ENCODE peak calls at places on chromosomes 12 and 14, in six cellular contexts. One of them, this sample, is unnamed.

GRCh38 chr12:93149228-93149627 is 220.1 kb upstream of the EEA1 start:
- DNase-seq in GM12878: no peak
- DNase-seq in K562: peak
- DNase-seq in HepG2: no peak
- DNase-seq in A549: no peak
- DNase-seq in endothelial cell of umbilical vein: no peak
- DNase-seq in this sample: no peak

GRCh38 chr14:21536395-21537087 is 10.4 kb upstream of the SALL2 start:
- DNase-seq in endothelial cell of umbilical vein: no peak
- DNase-seq in HepG2: no peak
- DNase-seq in GM12878: no peak
- DNase-seq in A549: no peak
- DNase-seq in K562: no peak
- DNase-seq in this sample: no peak

GRCh38 chr12:6608592-6609311 is 1.6 kb upstream of the CHD4 start:
- DNase-seq in A549: peak
- DNase-seq in K562: peak
- DNase-seq in endothelial cell of umbilical vein: no peak
- DNase-seq in GM12878: no peak
- DNase-seq in HepG2: peak
- DNase-seq in this sample: peak

GRCh38 chr12:129873458-129873857 is 30.4 kb downstream of the TMEM132D start:
- DNase-seq in K562: no peak
- DNase-seq in GM12878: no peak
- DNase-seq in endothelial cell of umbilical vein: no peak
- DNase-seq in HepG2: no peak
- DNase-seq in A549: no peak
- DNase-seq in this sample: no peak

GRCh38 chr12:128657378-128657777 is 166.4 kb downstream of the SLC15A4 start:
- DNase-seq in K562: no peak
- DNase-seq in HepG2: no peak
- DNase-seq in endothelial cell of umbilical vein: no peak
- DNase-seq in GM12878: no peak
- DNase-seq in A549: no peak
- DNase-seq in this sample: peak

GRCh38 chr14:36510078-36510799 is 9.8 kb downstream of the NKX2-1 start:
- DNase-seq in A549: no peak
- DNase-seq in HepG2: no peak
- DNase-seq in K562: no peak
- DNase-seq in endothelial cell of umbilical vein: no peak
- DNase-seq in GM12878: no peak
- DNase-seq in this sample: no peak

GRCh38 chr12:12476836-12477531 is 85.7 kb downstream of the DUSP16 start:
- DNase-seq in A549: no peak
- DNase-seq in endothelial cell of umbilical vein: no peak
- DNase-seq in K562: no peak
- DNase-seq in HepG2: no peak
- DNase-seq in GM12878: no peak
- DNase-seq in this sample: no peak

GRCh38 chr14:57974896-57975295 is 109.0 kb upstream of the SLC35F4 start:
- DNase-seq in K562: no peak
- DNase-seq in GM12878: no peak
- DNase-seq in endothelial cell of umbilical vein: no peak
- DNase-seq in HepG2: no peak
- DNase-seq in A549: no peak
- DNase-seq in this sample: no peak

GRCh38 chr14:104395276-104395675 is 184.3 kb upstream of the C14orf180 start:
- DNase-seq in A549: no peak
- DNase-seq in K562: no peak
- DNase-seq in endothelial cell of umbilical vein: no peak
- DNase-seq in HepG2: no peak
- DNase-seq in GM12878: no peak
- DNase-seq in this sample: no peak

GRCh38 chr12:116556356-116556952 is 2.7 kb upstream of the MAP1LC3B2 start:
- DNase-seq in K562: no peak
- DNase-seq in GM12878: no peak
- DNase-seq in endothelial cell of umbilical vein: no peak
- DNase-seq in HepG2: no peak
- DNase-seq in A549: no peak
- DNase-seq in this sample: no peak

GRCh38 chr14:30385925-30386324 is 173.0 kb upstream of the G2E3 start:
- DNase-seq in HepG2: no peak
- DNase-seq in A549: no peak
- DNase-seq in GM12878: no peak
- DNase-seq in K562: no peak
- DNase-seq in endothelial cell of umbilical vein: no peak
- DNase-seq in this sample: no peak

GRCh38 chr12:53066594-53066978 is 12.6 kb downstream of the SPRYD3 start:
- DNase-seq in endothelial cell of umbilical vein: no peak
- DNase-seq in A549: no peak
- DNase-seq in K562: no peak
- DNase-seq in HepG2: no peak
- DNase-seq in GM12878: no peak
- DNase-seq in this sample: no peak

GRCh38 chr12:91098942-91099341 is 12.4 kb downstream of the LUM start:
- DNase-seq in A549: peak
- DNase-seq in HepG2: no peak
- DNase-seq in GM12878: no peak
- DNase-seq in endothelial cell of umbilical vein: no peak
- DNase-seq in K562: no peak
- DNase-seq in this sample: no peak

GRCh38 chr14:81402123-81402495 is 2.0 kb upstream of the STON2 start:
- DNase-seq in K562: peak
- DNase-seq in HepG2: no peak
- DNase-seq in A549: no peak
- DNase-seq in GM12878: no peak
- DNase-seq in endothelial cell of umbilical vein: no peak
- DNase-seq in this sample: peak

GRCh38 chr14:68341765-68342212 is 451.1 kb downstream of the ZFP36L1 start:
- DNase-seq in HepG2: no peak
- DNase-seq in K562: no peak
- DNase-seq in endothelial cell of umbilical vein: no peak
- DNase-seq in GM12878: peak
- DNase-seq in A549: no peak
- DNase-seq in this sample: no peak

GRCh38 chr14:68343534-68344093 is 449.3 kb downstream of the ZFP36L1 start:
- DNase-seq in K562: no peak
- DNase-seq in HepG2: no peak
- DNase-seq in GM12878: no peak
- DNase-seq in A549: no peak
- DNase-seq in endothelial cell of umbilical vein: no peak
- DNase-seq in this sample: no peak

GRCh38 chr14:68342216-68342615 is 450.7 kb downstream of the ZFP36L1 start:
- DNase-seq in K562: no peak
- DNase-seq in GM12878: no peak
- DNase-seq in endothelial cell of umbilical vein: no peak
- DNase-seq in A549: no peak
- DNase-seq in HepG2: no peak
- DNase-seq in this sample: no peak

GRCh38 chr14:68346540-68347232 is 446.2 kb downstream of the ZFP36L1 start:
- DNase-seq in endothelial cell of umbilical vein: no peak
- DNase-seq in GM12878: no peak
- DNase-seq in HepG2: no peak
- DNase-seq in A549: no peak
- DNase-seq in K562: no peak
- DNase-seq in this sample: no peak

DNA sequence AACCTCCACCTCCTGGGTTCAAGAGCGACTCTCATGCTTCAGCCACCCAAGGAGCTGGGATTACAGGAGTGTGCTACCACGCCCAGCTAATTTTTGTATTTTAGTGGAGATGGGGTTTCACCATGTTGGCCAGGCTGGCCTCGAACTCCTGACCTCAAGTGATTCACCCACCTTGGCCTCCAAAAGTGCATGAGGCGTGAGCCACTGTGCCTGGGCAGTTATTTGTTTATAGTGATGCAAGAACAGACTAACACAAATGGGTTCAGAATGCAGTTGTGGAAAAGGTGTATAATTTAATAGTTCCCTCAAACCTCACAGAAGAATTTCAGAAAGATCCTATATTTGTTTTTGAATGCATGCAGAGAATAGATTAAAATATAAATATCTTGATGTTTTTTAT is 447.1 kb downstream of the ZFP36L1 start:
- DNase-seq in GM12878: no peak
- DNase-seq in K562: no peak
- DNase-seq in A549: no peak
- DNase-seq in HepG2: no peak
- DNase-seq in endothelial cell of umbilical vein: no peak
- DNase-seq in this sample: no peak
- TF ChIP-seq MYC in GM12878: no peak
- TF ChIP-seq MYC in K562: no peak
- TF ChIP-seq MYC in A549: no peak
- TF ChIP-seq MYC in HepG2: no peak
- TF ChIP-seq MYC in endothelial cell of umbilical vein: no peak
- TF ChIP-seq MYC in this sample: no peak

GRCh38 chr12:45547822-45548221 is 181.7 kb upstream of the ARID2 start:
- DNase-seq in HepG2: no peak
- DNase-seq in K562: no peak
- DNase-seq in GM12878: no peak
- DNase-seq in A549: no peak
- DNase-seq in endothelial cell of umbilical vein: no peak
- DNase-seq in this sample: peak
- H3K4me3 ChIP-seq in HepG2: no peak
- H3K4me3 ChIP-seq in K562: no peak
- H3K4me3 ChIP-seq in GM12878: no peak
- H3K4me3 ChIP-seq in A549: no peak
- H3K4me3 ChIP-seq in endothelial cell of umbilical vein: no peak
- H3K4me3 ChIP-seq in this sample: no peak

DNA sequence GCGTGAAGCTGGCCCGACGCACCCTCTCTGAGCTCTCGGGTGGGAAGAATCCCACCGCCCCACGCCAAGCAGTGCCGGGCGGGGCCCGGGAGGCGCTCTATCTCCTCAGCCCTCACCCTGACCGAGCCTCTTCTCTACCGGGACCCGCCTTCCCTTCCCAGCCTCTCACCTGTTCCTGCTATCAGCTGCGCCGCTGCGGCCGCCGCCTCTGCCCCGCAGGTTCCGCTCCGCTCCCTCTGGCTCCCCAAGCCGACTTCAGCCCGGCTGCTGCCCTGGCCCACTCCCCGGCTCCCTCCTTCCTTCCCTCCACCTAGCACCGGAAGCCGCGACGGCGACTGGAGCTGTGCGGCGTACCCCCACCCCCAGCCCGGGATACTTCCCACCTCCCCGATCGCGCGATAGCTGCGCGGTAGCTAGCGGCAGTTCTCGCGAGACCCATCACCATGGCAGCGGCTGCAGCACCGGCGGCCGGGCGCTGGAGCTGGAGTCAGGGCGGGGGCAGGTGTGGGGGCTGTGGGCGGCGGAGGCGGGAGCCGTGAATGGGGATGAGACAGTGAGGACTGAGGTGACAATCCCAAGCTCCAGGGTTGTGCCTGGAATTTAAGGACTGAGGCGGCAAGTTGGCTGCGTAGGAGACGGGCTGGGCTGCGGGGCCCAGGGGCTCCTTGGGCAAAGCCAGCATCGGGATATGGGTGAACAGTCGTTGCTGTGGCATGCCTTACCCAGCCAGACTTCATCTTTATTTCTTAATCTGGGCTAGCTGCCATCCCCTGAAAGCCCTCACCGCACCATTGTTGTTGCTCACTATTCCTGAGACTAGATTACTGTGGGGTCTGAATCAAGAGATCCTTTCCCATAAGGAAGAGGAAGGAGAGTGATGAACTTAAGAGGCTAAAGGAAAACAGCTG is at the start of gene ARF3:
- DNase-seq in GM12878: peak
- DNase-seq in endothelial cell of umbilical vein: peak
- DNase-seq in K562: peak
- DNase-seq in HepG2: peak
- DNase-seq in A549: peak
- DNase-seq in this sample: peak
- TF ChIP-seq MYC in GM12878: no peak
- TF ChIP-seq MYC in endothelial cell of umbilical vein: peak
- TF ChIP-seq MYC in K562: no peak
- TF ChIP-seq MYC in HepG2: peak
- TF ChIP-seq MYC in A549: no peak
- TF ChIP-seq MYC in this sample: no peak

GRCh38 chr12:94173660-94174265 is 25.4 kb downstream of the PLXNC1 start:
- DNase-seq in K562: no peak
- DNase-seq in GM12878: no peak
- DNase-seq in A549: no peak
- DNase-seq in HepG2: no peak
- DNase-seq in endothelial cell of umbilical vein: no peak
- DNase-seq in this sample: peak
- H3K4me3 ChIP-seq in K562: no peak
- H3K4me3 ChIP-seq in GM12878: peak
- H3K4me3 ChIP-seq in A549: no peak
- H3K4me3 ChIP-seq in HepG2: no peak
- H3K4me3 ChIP-seq in endothelial cell of umbilical vein: no peak
- H3K4me3 ChIP-seq in this sample: peak

GRCh38 chr14:96261053-96261452 is 5.0 kb downstream of the BDKRB1 start:
- DNase-seq in endothelial cell of umbilical vein: no peak
- DNase-seq in A549: no peak
- DNase-seq in K562: no peak
- DNase-seq in HepG2: no peak
- DNase-seq in GM12878: no peak
- DNase-seq in this sample: no peak
- TF ChIP-seq MYC in endothelial cell of umbilical vein: no peak
- TF ChIP-seq MYC in A549: no peak
- TF ChIP-seq MYC in K562: no peak
- TF ChIP-seq MYC in HepG2: no peak
- TF ChIP-seq MYC in GM12878: no peak
- TF ChIP-seq MYC in this sample: no peak

GRCh38 chr12:110548678-110549077 is 34.4 kb downstream of the PPTC7 start:
- DNase-seq in HepG2: no peak
- DNase-seq in A549: no peak
- DNase-seq in endothelial cell of umbilical vein: no peak
- DNase-seq in K562: no peak
- DNase-seq in GM12878: no peak
- DNase-seq in this sample: no peak

GRCh38 chr12:110549716-110550115 is 33.4 kb downstream of the PPTC7 start:
- DNase-seq in GM12878: no peak
- DNase-seq in K562: no peak
- DNase-seq in A549: no peak
- DNase-seq in endothelial cell of umbilical vein: no peak
- DNase-seq in HepG2: no peak
- DNase-seq in this sample: no peak

GRCh38 chr12:110546339-110546738 is 36.8 kb downstream of the PPTC7 start:
- DNase-seq in K562: no peak
- DNase-seq in HepG2: no peak
- DNase-seq in A549: peak
- DNase-seq in GM12878: no peak
- DNase-seq in endothelial cell of umbilical vein: peak
- DNase-seq in this sample: peak

GRCh38 chr12:110545812-110546211 is 37.3 kb downstream of the PPTC7 start:
- DNase-seq in A549: no peak
- DNase-seq in GM12878: no peak
- DNase-seq in HepG2: no peak
- DNase-seq in endothelial cell of umbilical vein: no peak
- DNase-seq in K562: no peak
- DNase-seq in this sample: no peak

DNA sequence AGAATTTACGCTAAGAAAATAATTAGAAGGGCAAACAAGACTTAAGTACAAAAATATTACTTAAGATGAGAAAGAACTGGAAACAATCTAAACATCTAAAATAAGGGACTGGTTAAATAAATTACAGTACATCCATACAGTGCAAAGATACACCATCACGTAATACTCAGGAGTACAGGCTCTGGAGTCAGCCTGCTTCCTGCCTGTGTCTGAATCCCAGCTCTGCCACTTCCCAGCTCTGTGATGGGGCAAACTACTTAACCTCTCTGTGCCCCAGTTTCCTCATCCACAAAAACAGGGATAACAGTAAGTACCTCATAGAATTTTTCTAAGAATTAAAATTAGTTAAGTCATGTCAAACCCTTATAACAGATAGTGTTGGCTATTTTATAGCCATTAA is 36.0 kb downstream of the PPTC7 start:
- DNase-seq in K562: no peak
- DNase-seq in A549: no peak
- DNase-seq in HepG2: no peak
- DNase-seq in GM12878: no peak
- DNase-seq in endothelial cell of umbilical vein: peak
- DNase-seq in this sample: no peak
- H3K4me3 ChIP-seq in K562: no peak
- H3K4me3 ChIP-seq in A549: no peak
- H3K4me3 ChIP-seq in HepG2: no peak
- H3K4me3 ChIP-seq in GM12878: no peak
- H3K4me3 ChIP-seq in endothelial cell of umbilical vein: no peak
- H3K4me3 ChIP-seq in this sample: no peak